ENCODE peak calls at places on chromosomes 6 and 20, in ten cellular contexts. B, J, K, F, T, U, W, X, Z and S are unnamed samples.

GRCh38 chr6:66568271-66568670 is 861.2 kb upstream of the EYS start:
- DNase-seq in B (no peak), J (no peak), K (peak; percentile 0), F (no peak), T (no peak), U (no peak), W (peak; percentile 43), X (no peak), Z (no peak), S (no peak)

GRCh38 chr6:80520195-80520594 is 413.7 kb downstream of the BCKDHB start:
- DNase-seq in B (no peak), J (no peak), K (no peak), F (no peak), T (peak; percentile 77), U (no peak), W (no peak), X (no peak), Z (peak; percentile 21), S (no peak)

GRCh38 chr6:15512126-15512525 is 150.7 kb downstream of the DTNBP1 start:
- DNase-seq in B (no peak), J (no peak), K (peak; percentile 6), F (no peak), T (no peak), U (no peak), W (no peak), X (no peak), Z (no peak), S (no peak)

GRCh38 chr6:71012871-71013456 is 56.1 kb upstream of the B3GAT2 start:
- DNase-seq in B (no peak), J (no peak), K (peak; percentile 45), F (no peak), T (peak; percentile 51), U (no peak), W (no peak), X (peak; percentile 70), Z (peak; percentile 50), S (peak; percentile 6)

GRCh38 chr20:10502098-10502526 is 67.0 kb downstream of the SLX4IP start:
- DNase-seq in B (no peak), J (no peak), K (no peak), F (no peak), T (no peak), U (no peak), W (no peak), X (no peak), Z (no peak), S (no peak)

GRCh38 chr20:237479-237878 is 10.4 kb downstream of the DEFB129 start:
- DNase-seq in B (peak; percentile 5), J (no peak), K (no peak), F (no peak), T (peak; percentile 5), U (peak; percentile 12), W (no peak), X (no peak), Z (no peak), S (no peak)

GRCh38 chr6:28078836-28079235 is 1.5 kb upstream of the ZNF165 start:
- DNase-seq in B (no peak), J (no peak), K (no peak), F (no peak), T (no peak), U (no peak), W (no peak), X (no peak), Z (no peak), S (no peak)

GRCh38 chr6:2127484-2127911 is 117.9 kb downstream of the GMDS start:
- DNase-seq in B (no peak), J (no peak), K (no peak), F (no peak), T (no peak), U (peak; percentile 31), W (no peak), X (no peak), Z (no peak), S (no peak)

GRCh38 chr20:46249671-46250070 is 58.6 kb downstream of the CDH22 start:
- DNase-seq in B (no peak), J (no peak), K (no peak), F (no peak), T (no peak), U (no peak), W (no peak), X (no peak), Z (no peak), S (no peak)

GRCh38 chr20:46252352-46253091 is 55.8 kb downstream of the CDH22 start:
- DNase-seq in B (no peak), J (no peak), K (no peak), F (no peak), T (no peak), U (no peak), W (no peak), X (no peak), Z (no peak), S (no peak)

GRCh38 chr20:46251211-46251673 is 57.1 kb downstream of the CDH22 start:
- DNase-seq in B (no peak), J (no peak), K (no peak), F (no peak), T (no peak), U (no peak), W (peak; percentile 55), X (peak; percentile 30), Z (no peak), S (no peak)

GRCh38 chr20:46253391-46253790 is 54.9 kb downstream of the CDH22 start:
- DNase-seq in B (no peak), J (no peak), K (peak; percentile 46), F (no peak), T (no peak), U (peak; percentile 17), W (peak; percentile 63), X (no peak), Z (no peak), S (peak; percentile 23)

GRCh38 chr20:46250772-46251171 is 57.5 kb downstream of the CDH22 start:
- DNase-seq in B (no peak), J (no peak), K (no peak), F (no peak), T (no peak), U (no peak), W (no peak), X (no peak), Z (no peak), S (no peak)
- H3K27ac ChIP-seq in B (no peak overlapping the region), J (no peak overlapping the region), K (no peak overlapping the region), F (no peak overlapping the region), T (no peak overlapping the region), U (no peak overlapping the region), W (no peak overlapping the region), X (no peak overlapping the region), Z (no peak overlapping the region), S (no peak overlapping the region)

GRCh38 chr6:158991017-158991723 is 8.8 kb downstream of the RSPH3 start:
- DNase-seq in B (no peak), J (no peak), K (no peak), F (no peak), T (no peak), U (no peak), W (peak; percentile 63), X (no peak), Z (peak; percentile 63), S (no peak)

GRCh38 chr6:158993639-158994038 is 6.4 kb downstream of the RSPH3 start:
- DNase-seq in B (no peak), J (no peak), K (no peak), F (no peak), T (no peak), U (no peak), W (no peak), X (no peak), Z (no peak), S (no peak)

GRCh38 chr6:158999154-158999668 is 791 bp downstream of the RSPH3 start:
- DNase-seq in B (no peak), J (no peak), K (no peak), F (no peak), T (peak; percentile 8), U (no peak), W (no peak), X (no peak), Z (peak; percentile 42), S (no peak)

GRCh38 chr6:158999669-159000403 is at the start of gene RSPH3:
- DNase-seq in B (peak; percentile 71), J (peak; percentile 97), K (peak; percentile 95), F (peak; percentile 98), T (peak; percentile 90), U (peak; percentile 97), W (peak; percentile 98), X (peak; percentile 98), Z (peak; percentile 97), S (peak; percentile 80)

DNA sequence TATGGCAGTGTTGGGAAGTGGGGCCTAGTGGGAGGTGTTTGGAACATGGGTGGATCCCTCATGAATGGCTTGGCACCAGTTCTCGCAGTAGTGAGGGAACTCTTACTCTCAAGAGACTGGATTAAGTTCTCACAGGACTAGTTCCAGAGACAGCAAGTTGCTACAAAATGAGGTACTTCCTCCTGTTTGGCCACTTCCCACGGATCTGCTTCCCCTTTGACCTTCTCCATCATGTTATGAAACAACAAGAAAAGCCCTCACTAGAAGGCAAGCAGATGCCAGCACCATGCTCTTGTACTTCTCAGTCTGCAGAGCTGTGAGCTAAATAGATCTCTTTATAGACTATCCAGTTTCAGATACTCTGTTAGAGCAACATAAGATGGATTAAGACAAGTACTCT is 3.1 kb downstream of the RSPH3 start:
- DNase-seq in B (no peak), J (no peak), K (no peak), F (no peak), T (no peak), U (no peak), W (no peak), X (no peak), Z (no peak), S (no peak)
- H3K27ac ChIP-seq in B (no peak overlapping the region), J (no peak overlapping the region), K (no peak overlapping the region), F (no peak overlapping the region), T (no peak overlapping the region), U (no peak overlapping the region), W (no peak overlapping the region), X (no peak overlapping the region), Z (no peak overlapping the region), S (no peak overlapping the region)

GRCh38 chr6:25613415-25613814 is 38.6 kb upstream of the SCGN start:
- DNase-seq in B (no peak), J (no peak), K (no peak), F (no peak), T (no peak), U (no peak), W (no peak), X (no peak), Z (no peak), S (no peak)

GRCh38 chr6:25619222-25619621 is 32.8 kb upstream of the SCGN start:
- DNase-seq in B (no peak), J (no peak), K (no peak), F (no peak), T (no peak), U (no peak), W (no peak), X (no peak), Z (no peak), S (no peak)

GRCh38 chr6:25620391-25620790 is 31.6 kb upstream of the SCGN start:
- DNase-seq in B (no peak), J (no peak), K (no peak), F (no peak), T (no peak), U (no peak), W (no peak), X (no peak), Z (no peak), S (no peak)

GRCh38 chr6:25614052-25614451 is 38.0 kb upstream of the SCGN start:
- DNase-seq in B (no peak), J (no peak), K (no peak), F (no peak), T (no peak), U (peak; percentile 33), W (no peak), X (no peak), Z (no peak), S (no peak)

GRCh38 chr6:25617997-25618396 is 34.0 kb upstream of the SCGN start:
- DNase-seq in B (no peak), J (no peak), K (no peak), F (no peak), T (no peak), U (no peak), W (no peak), X (no peak), Z (no peak), S (no peak)
- H3K27ac ChIP-seq in B (no peak overlapping the region), J (no peak overlapping the region), K (no peak overlapping the region), F (no peak overlapping the region), T (no peak overlapping the region), U (no peak overlapping the region), W (no peak overlapping the region), X (no peak overlapping the region), Z (no peak overlapping the region), S (no peak overlapping the region)

GRCh38 chr20:36756482-36756881 is 10.6 kb upstream of the NDRG3 start:
- DNase-seq in B (no peak), J (no peak), K (no peak), F (no peak), T (no peak), U (no peak), W (no peak), X (no peak), Z (no peak), S (no peak)

GRCh38 chr20:36758276-36758675 is 12.4 kb upstream of the NDRG3 start:
- DNase-seq in B (no peak), J (no peak), K (no peak), F (no peak), T (no peak), U (no peak), W (no peak), X (no peak), Z (no peak), S (no peak)

GRCh38 chr20:36754656-36755222 is 8.8 kb upstream of the NDRG3 start:
- DNase-seq in B (peak; percentile 11), J (no peak), K (peak; percentile 77), F (peak; percentile 38), T (peak; percentile 88), U (peak; percentile 54), W (peak; percentile 63), X (peak; percentile 83), Z (peak; percentile 53), S (no peak)

DNA sequence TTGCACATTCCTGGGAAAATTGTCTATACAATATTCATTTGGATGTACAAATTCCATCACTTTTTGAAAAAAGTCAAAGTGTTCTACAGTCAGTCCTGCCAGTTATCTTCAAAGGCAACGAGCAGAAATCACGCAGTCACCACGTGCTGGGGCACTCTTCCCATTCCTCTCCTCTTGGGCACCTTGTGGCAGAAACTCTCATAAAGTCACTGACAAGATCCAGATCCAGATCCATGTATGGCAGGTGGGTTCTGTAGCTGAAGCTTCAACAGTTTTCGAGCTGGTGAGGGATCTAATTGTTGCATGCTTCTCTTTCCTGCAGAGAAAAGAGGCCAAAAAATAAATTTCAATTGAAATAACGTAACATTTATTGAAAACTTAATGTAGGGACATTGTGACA is 6.7 kb upstream of the NDRG3 start:
- DNase-seq in B (no peak), J (no peak), K (no peak), F (no peak), T (no peak), U (no peak), W (no peak), X (no peak), Z (no peak), S (no peak)
- H3K27ac ChIP-seq in B (no peak overlapping the region), J (no peak overlapping the region), K (no peak overlapping the region), F (no peak overlapping the region), T (no peak overlapping the region), U (no peak overlapping the region), W (no peak overlapping the region), X (no peak overlapping the region), Z (no peak overlapping the region), S (no peak overlapping the region)